ENCODE peak calls at places on chromosome 20, in six cellular contexts. W, T, F, S, X and P are unnamed samples.

GRCh38 chr20:44810391-44811149 is at the start of gene RIMS4:
- DNase-seq in W (no peak), T (no peak), F (no peak), S (no peak), X (peak), P (no peak)

GRCh38 chr20:20926222-20926905 is 179.8 kb downstream of the LINC00237 start:
- DNase-seq in W (no peak), T (no peak), F (no peak), S (no peak), X (no peak), P (no peak)

GRCh38 chr20:16778159-16778558 is 30.0 kb downstream of the OTOR start:
- DNase-seq in W (no peak), T (no peak), F (no peak), S (no peak), X (no peak), P (no peak)

GRCh38 chr20:2624190-2624589 is 28.2 kb upstream of the NOP56 start:
- DNase-seq in W (no peak), T (no peak), F (peak), S (no peak), X (no peak), P (no peak)

GRCh38 chr20:3797592-3798404 is 1.7 kb downstream of the CDC25B start:
- DNase-seq in W (peak), T (no peak), F (no peak), S (peak), X (peak), P (no peak)

GRCh38 chr20:39576786-39577185 is 614.6 kb downstream of the DHX35 start:
- DNase-seq in W (no peak), T (no peak), F (no peak), S (no peak), X (no peak), P (no peak)

GRCh38 chr20:23441850-23442313 is 2.4 kb downstream of the CSTL1 start:
- DNase-seq in W (peak), T (peak), F (peak), S (peak), X (peak), P (peak)

GRCh38 chr20:44745560-44746366 is at the start of gene KCNK15:
- DNase-seq in W (peak), T (no peak), F (no peak), S (no peak), X (peak), P (no peak)

GRCh38 chr20:47857994-47858557 is 72.8 kb upstream of the SULF2 start:
- DNase-seq in W (no peak), T (no peak), F (peak), S (no peak), X (no peak), P (no peak)

GRCh38 chr20:4256886-4257285 is 241.5 kb upstream of the RNF24 start:
- DNase-seq in W (no peak), T (no peak), F (no peak), S (no peak), X (no peak), P (no peak)

GRCh38 chr20:23024701-23025100 is 10.4 kb upstream of the SSTR4 start:
- DNase-seq in W (no peak), T (no peak), F (peak), S (no peak), X (no peak), P (no peak)

GRCh38 chr20:4062721-4063606 is 47.6 kb upstream of the RNF24 start:
- DNase-seq in W (no peak), T (no peak), F (no peak), S (no peak), X (no peak), P (no peak)

GRCh38 chr20:61600061-61600460 is 348.0 kb downstream of the CDH4 start:
- DNase-seq in W (no peak), T (no peak), F (no peak), S (no peak), X (no peak), P (no peak)

GRCh38 chr20:35145141-35145564 is 2.0 kb downstream of the EDEM2 start:
- DNase-seq in W (peak), T (peak), F (peak), S (peak), X (peak), P (peak)
- TF ChIP-seq CTCF in W (peak), T (peak), F (peak), S (peak), X (peak), P (peak)

GRCh38 chr20:8389381-8390368 is 257.6 kb downstream of the PLCB1 start:
- DNase-seq in W (no peak), T (peak), F (peak), S (peak), X (peak), P (peak)
- TF ChIP-seq CTCF in W (peak), T (no peak), F (no peak), S (peak), X (peak), P (peak)

GRCh38 chr20:36015806-36016401 is 47.5 kb downstream of the CNBD2 start:
- DNase-seq in W (no peak), T (no peak), F (no peak), S (no peak), X (no peak), P (no peak)
- TF ChIP-seq CTCF in W (no peak), T (no peak), F (no peak), S (no peak), X (no peak), P (no peak)

GRCh38 chr20:1211954-1212497 is 8.8 kb downstream of the C20orf202 start:
- DNase-seq in W (no peak), T (no peak), F (no peak), S (no peak), X (no peak), P (no peak)

GRCh38 chr20:1206749-1207148 is 3.5 kb downstream of the C20orf202 start:
- DNase-seq in W (no peak), T (no peak), F (no peak), S (no peak), X (no peak), P (no peak)

GRCh38 chr20:1207293-1207884 is 4.1 kb downstream of the C20orf202 start:
- DNase-seq in W (no peak), T (no peak), F (no peak), S (no peak), X (no peak), P (no peak)

GRCh38 chr20:1210501-1210900 is 7.2 kb downstream of the C20orf202 start:
- DNase-seq in W (no peak), T (no peak), F (no peak), S (no peak), X (no peak), P (no peak)

GRCh38 chr20:1209447-1210387 is 6.5 kb downstream of the C20orf202 start:
- DNase-seq in W (peak), T (no peak), F (peak), S (no peak), X (no peak), P (no peak)
- TF ChIP-seq CTCF in W (no peak), T (peak), F (peak), S (peak), X (peak), P (peak)